ENCODE peak calls at places on chromosomes 11 and 22, in seven cellular contexts. One of them, this sample, is unnamed.

GRCh38 chr11:19719960-19720359 is 7.3 kb downstream of the NAV2 start:
- DNase-seq in AG04450: no peak
- DNase-seq in body of pancreas: no peak
- DNase-seq in left lung: no peak
- DNase-seq in neural progenitor cell: no peak
- DNase-seq in Panc1: no peak
- DNase-seq in cardiac fibroblast: no peak
- DNase-seq in this sample: no peak

GRCh38 chr22:31036671-31037550 is 44.2 kb upstream of the SMTN start:
- DNase-seq in AG04450: no peak
- DNase-seq in body of pancreas: no peak
- DNase-seq in left lung: no peak
- DNase-seq in neural progenitor cell: no peak
- DNase-seq in Panc1: no peak
- DNase-seq in cardiac fibroblast: peak
- DNase-seq in this sample: peak

GRCh38 chr22:38097557-38098409 is 12.7 kb downstream of the BAIAP2L2 start:
- DNase-seq in AG04450: no peak
- DNase-seq in body of pancreas: no peak
- DNase-seq in left lung: peak
- DNase-seq in neural progenitor cell: peak
- DNase-seq in Panc1: no peak
- DNase-seq in cardiac fibroblast: no peak
- DNase-seq in this sample: no peak

GRCh38 chr11:114098927-114099326 is 39.4 kb downstream of the ZBTB16 start:
- DNase-seq in AG04450: no peak
- DNase-seq in body of pancreas: peak
- DNase-seq in left lung: no peak
- DNase-seq in neural progenitor cell: no peak
- DNase-seq in Panc1: no peak
- DNase-seq in cardiac fibroblast: no peak
- DNase-seq in this sample: no peak

GRCh38 chr11:58774164-58774593 is 42.4 kb upstream of the GLYAT start:
- DNase-seq in AG04450: no peak
- DNase-seq in body of pancreas: no peak
- DNase-seq in left lung: no peak
- DNase-seq in neural progenitor cell: no peak
- DNase-seq in Panc1: no peak
- DNase-seq in cardiac fibroblast: no peak
- DNase-seq in this sample: no peak

GRCh38 chr11:61082161-61082870 is 20.0 kb upstream of the CD5 start:
- DNase-seq in AG04450: no peak
- DNase-seq in body of pancreas: no peak
- DNase-seq in left lung: peak
- DNase-seq in neural progenitor cell: no peak
- DNase-seq in Panc1: no peak
- DNase-seq in cardiac fibroblast: no peak
- DNase-seq in this sample: no peak

GRCh38 chr11:13931356-13931755 is 31.2 kb upstream of the SPON1 start:
- DNase-seq in AG04450: no peak
- DNase-seq in body of pancreas: no peak
- DNase-seq in left lung: no peak
- DNase-seq in neural progenitor cell: no peak
- DNase-seq in Panc1: no peak
- DNase-seq in cardiac fibroblast: no peak
- DNase-seq in this sample: no peak

GRCh38 chr11:134124660-134125451 is 56.0 kb downstream of the JAM3 start:
- DNase-seq in AG04450: no peak
- DNase-seq in body of pancreas: peak
- DNase-seq in left lung: peak
- DNase-seq in neural progenitor cell: peak
- DNase-seq in Panc1: no peak
- DNase-seq in cardiac fibroblast: peak
- DNase-seq in this sample: no peak

GRCh38 chr11:12460441-12460840 is 83.1 kb downstream of the PARVA start:
- DNase-seq in AG04450: no peak
- DNase-seq in body of pancreas: no peak
- DNase-seq in left lung: no peak
- DNase-seq in neural progenitor cell: peak
- DNase-seq in Panc1: no peak
- DNase-seq in cardiac fibroblast: no peak
- DNase-seq in this sample: no peak

GRCh38 chr11:19903620-19904069 is 191.0 kb downstream of the NAV2 start:
- DNase-seq in AG04450: peak
- DNase-seq in body of pancreas: peak
- DNase-seq in left lung: no peak
- DNase-seq in neural progenitor cell: peak
- DNase-seq in Panc1: peak
- DNase-seq in cardiac fibroblast: peak
- DNase-seq in this sample: peak

GRCh38 chr11:33557201-33557600 is 143.4 kb downstream of the C11orf91 start:
- DNase-seq in AG04450: no peak
- DNase-seq in body of pancreas: no peak
- DNase-seq in left lung: no peak
- DNase-seq in neural progenitor cell: no peak
- DNase-seq in Panc1: no peak
- DNase-seq in cardiac fibroblast: peak
- DNase-seq in this sample: no peak

GRCh38 chr11:61828629-61829407 is 718 bp downstream of the FADS2 start:
- DNase-seq in AG04450: no peak
- DNase-seq in body of pancreas: peak
- DNase-seq in left lung: peak
- DNase-seq in neural progenitor cell: peak
- DNase-seq in Panc1: no peak
- DNase-seq in cardiac fibroblast: peak
- DNase-seq in this sample: no peak

GRCh38 chr22:37769056-37769455 is 38.7 kb upstream of the GCAT start:
- DNase-seq in AG04450: no peak
- DNase-seq in body of pancreas: no peak
- DNase-seq in left lung: peak
- DNase-seq in neural progenitor cell: no peak
- DNase-seq in Panc1: no peak
- DNase-seq in cardiac fibroblast: no peak
- DNase-seq in this sample: no peak

GRCh38 chr11:75826463-75827220 is 11.6 kb downstream of the UVRAG start:
- DNase-seq in AG04450: no peak
- DNase-seq in body of pancreas: no peak
- DNase-seq in left lung: no peak
- DNase-seq in neural progenitor cell: peak
- DNase-seq in Panc1: no peak
- DNase-seq in cardiac fibroblast: peak
- DNase-seq in this sample: no peak

GRCh38 chr11:82458147-82458546 is 275.5 kb downstream of the FAM181B start:
- DNase-seq in AG04450: no peak
- DNase-seq in body of pancreas: no peak
- DNase-seq in left lung: no peak
- DNase-seq in neural progenitor cell: no peak
- DNase-seq in Panc1: no peak
- DNase-seq in cardiac fibroblast: no peak
- DNase-seq in this sample: no peak

GRCh38 chr11:34667810-34668582 is 47.1 kb downstream of the EHF start:
- DNase-seq in AG04450: no peak
- DNase-seq in body of pancreas: peak
- DNase-seq in left lung: no peak
- DNase-seq in neural progenitor cell: no peak
- DNase-seq in Panc1: no peak
- DNase-seq in cardiac fibroblast: no peak
- DNase-seq in this sample: no peak

GRCh38 chr11:14414470-14415461 is 55.8 kb upstream of the RRAS2 start:
- DNase-seq in AG04450: no peak
- DNase-seq in body of pancreas: no peak
- DNase-seq in left lung: no peak
- DNase-seq in neural progenitor cell: no peak
- DNase-seq in Panc1: no peak
- DNase-seq in cardiac fibroblast: peak
- DNase-seq in this sample: no peak

DNA sequence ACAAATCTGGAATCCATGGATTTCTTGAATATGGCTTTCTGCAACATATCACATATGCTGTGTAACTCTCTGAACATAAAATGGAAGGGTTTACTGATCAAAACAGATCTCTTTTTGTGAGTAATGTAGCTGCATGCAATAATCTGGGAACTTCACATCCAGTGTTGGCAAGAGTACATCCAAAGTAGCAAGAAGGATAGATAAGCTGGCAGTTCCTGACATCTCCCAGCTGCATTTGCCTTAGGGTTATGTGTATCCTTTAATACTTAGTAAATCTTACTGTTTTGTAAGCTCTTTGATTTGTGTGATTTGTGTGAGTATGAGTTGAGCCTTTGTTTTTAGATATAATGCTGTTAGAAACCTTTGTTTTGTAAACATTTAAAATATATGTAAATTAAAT is 280.4 kb upstream of the CNTN5 start:
- DNase-seq in AG04450: no peak
- DNase-seq in body of pancreas: no peak
- DNase-seq in left lung: no peak
- DNase-seq in neural progenitor cell: no peak
- DNase-seq in Panc1: no peak
- DNase-seq in cardiac fibroblast: no peak
- DNase-seq in this sample: no peak
- H3K4me3 ChIP-seq in AG04450: no peak
- H3K4me3 ChIP-seq in body of pancreas: no peak
- H3K4me3 ChIP-seq in left lung: no peak
- H3K4me3 ChIP-seq in neural progenitor cell: no peak
- H3K4me3 ChIP-seq in Panc1: no peak
- H3K4me3 ChIP-seq in cardiac fibroblast: no peak
- H3K4me3 ChIP-seq in this sample: no peak

GRCh38 chr22:26170795-26171194 is 1.5 kb downstream of the SEZ6L start:
- DNase-seq in AG04450: no peak
- DNase-seq in body of pancreas: peak
- DNase-seq in left lung: no peak
- DNase-seq in neural progenitor cell: peak
- DNase-seq in Panc1: no peak
- DNase-seq in cardiac fibroblast: no peak
- DNase-seq in this sample: no peak
- TF ChIP-seq CTCF in AG04450: no peak
- TF ChIP-seq CTCF in body of pancreas: no peak
- TF ChIP-seq CTCF in left lung: no peak
- TF ChIP-seq CTCF in neural progenitor cell: peak
- TF ChIP-seq CTCF in Panc1: no peak
- TF ChIP-seq CTCF in cardiac fibroblast: no peak
- TF ChIP-seq CTCF in this sample: no peak

GRCh38 chr22:35839811-35840739 is 122.4 kb downstream of the APOL5 start:
- DNase-seq in AG04450: peak
- DNase-seq in body of pancreas: peak
- DNase-seq in left lung: peak
- DNase-seq in neural progenitor cell: peak
- DNase-seq in Panc1: peak
- DNase-seq in cardiac fibroblast: peak
- DNase-seq in this sample: peak
- H3K4me3 ChIP-seq in AG04450: peak
- H3K4me3 ChIP-seq in body of pancreas: peak
- H3K4me3 ChIP-seq in left lung: peak
- H3K4me3 ChIP-seq in neural progenitor cell: peak
- H3K4me3 ChIP-seq in Panc1: peak
- H3K4me3 ChIP-seq in cardiac fibroblast: peak
- H3K4me3 ChIP-seq in this sample: peak

DNA sequence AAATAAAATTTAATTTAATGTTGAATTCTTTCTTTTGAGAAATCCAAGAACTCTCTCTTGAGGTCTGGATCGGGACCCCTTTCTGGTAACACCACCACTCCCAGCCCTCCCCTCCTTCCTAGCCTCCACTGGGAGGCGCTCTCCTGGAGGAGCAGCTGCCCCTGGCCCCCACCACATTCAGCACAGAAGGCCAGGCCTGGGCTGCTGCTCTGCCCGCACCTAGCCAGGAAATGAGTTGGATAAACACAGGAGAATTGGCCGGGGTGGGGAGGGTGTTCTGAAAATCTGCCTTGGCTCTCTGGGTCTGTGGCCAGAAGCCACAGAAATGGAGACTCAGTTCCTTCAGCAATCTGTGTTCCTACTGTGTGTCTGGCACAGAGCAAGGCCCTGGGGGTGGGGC is 31.2 kb downstream of the C22orf42 start:
- DNase-seq in AG04450: no peak
- DNase-seq in body of pancreas: no peak
- DNase-seq in left lung: no peak
- DNase-seq in neural progenitor cell: peak
- DNase-seq in Panc1: no peak
- DNase-seq in cardiac fibroblast: no peak
- DNase-seq in this sample: no peak
- TF ChIP-seq CTCF in AG04450: no peak
- TF ChIP-seq CTCF in body of pancreas: no peak
- TF ChIP-seq CTCF in left lung: no peak
- TF ChIP-seq CTCF in neural progenitor cell: peak
- TF ChIP-seq CTCF in Panc1: no peak
- TF ChIP-seq CTCF in cardiac fibroblast: no peak
- TF ChIP-seq CTCF in this sample: peak

DNA sequence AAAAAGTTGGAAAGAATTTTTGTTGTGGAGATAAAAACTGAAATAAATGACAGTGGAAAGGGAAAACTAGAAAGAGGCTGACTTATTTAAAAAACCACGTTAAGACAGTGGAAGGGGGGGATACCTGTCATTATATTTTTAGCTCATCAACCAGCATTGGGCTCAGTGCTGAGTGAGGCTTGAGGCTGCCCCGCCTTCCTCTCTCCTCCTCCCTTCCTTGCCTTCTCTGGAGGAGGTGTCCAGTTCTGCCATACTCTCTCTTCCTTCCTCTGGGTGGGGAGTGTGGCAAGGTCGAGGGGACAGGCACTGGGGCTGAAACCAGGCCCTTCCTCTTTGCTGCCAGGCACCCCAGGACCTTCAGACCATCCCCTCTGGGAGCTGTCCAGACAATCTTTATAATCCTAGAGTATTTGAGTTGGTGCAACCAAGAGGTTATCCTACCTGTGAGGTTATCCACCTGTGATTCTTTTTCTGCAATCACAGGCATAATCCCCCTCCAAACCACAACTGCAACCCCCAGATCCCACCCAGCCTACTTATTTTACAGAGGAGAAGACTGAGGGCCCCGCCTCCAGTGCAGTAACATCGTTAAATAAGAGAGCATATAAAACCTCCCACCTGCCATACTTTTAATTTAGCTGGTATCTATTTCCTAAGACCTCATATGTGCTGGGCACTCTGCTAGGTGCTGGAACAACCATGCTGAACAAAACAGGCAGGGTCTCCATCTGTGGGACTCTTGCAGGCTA is 578.5 kb downstream of the BUD13 start:
- DNase-seq in AG04450: no peak
- DNase-seq in body of pancreas: no peak
- DNase-seq in left lung: no peak
- DNase-seq in neural progenitor cell: no peak
- DNase-seq in Panc1: no peak
- DNase-seq in cardiac fibroblast: no peak
- DNase-seq in this sample: no peak
- H3K4me3 ChIP-seq in AG04450: peak
- H3K4me3 ChIP-seq in body of pancreas: no peak
- H3K4me3 ChIP-seq in left lung: peak
- H3K4me3 ChIP-seq in neural progenitor cell: peak
- H3K4me3 ChIP-seq in Panc1: no peak
- H3K4me3 ChIP-seq in cardiac fibroblast: no peak
- H3K4me3 ChIP-seq in this sample: no peak